ENCODE peak calls at places on chromosomes 7 and 10, in seven cellular contexts. N is right cardiac atrium, R is fibroblast of lung, K is neural progenitor cell, X is transverse colon, A is GM23248, Z is small intestine. S is an unnamed sample.

GRCh38 chr7:148286150-148286549 is 304.4 kb upstream of the C7orf33 start:
- DNase-seq in N (no peak), R (no peak), K (peak), X (no peak), A (peak), Z (peak), S (no peak)

GRCh38 chr7:29878081-29878688 is 71.9 kb downstream of the WIPF3 start:
- DNase-seq in N (peak), R (peak), K (no peak), X (no peak), A (peak), Z (peak), S (no peak)

GRCh38 chr10:18221123-18221522 is 80.9 kb downstream of the CACNB2 start:
- DNase-seq in N (no peak), R (no peak), K (no peak), X (no peak), A (peak), Z (no peak), S (no peak)

GRCh38 chr7:55570218-55570873 is 2.0 kb downstream of the VOPP1 start:
- DNase-seq in N (no peak), R (no peak), K (no peak), X (no peak), A (peak), Z (no peak), S (no peak)

GRCh38 chr7:100568936-100569844 is 4.5 kb downstream of the SAP25 start:
- DNase-seq in N (peak), R (no peak), K (peak), X (peak), A (peak), Z (peak), S (peak)

GRCh38 chr10:60654813-60655464 is 123.3 kb upstream of the CDK1 start:
- DNase-seq in N (no peak), R (peak), K (no peak), X (no peak), A (peak), Z (no peak), S (no peak)

GRCh38 chr10:9010093-9010492 is 955.6 kb downstream of the GATA3 start:
- DNase-seq in N (no peak), R (peak), K (no peak), X (no peak), A (no peak), Z (no peak), S (no peak)

GRCh38 chr7:102101111-102101551 is 185.5 kb upstream of the SH2B2 start:
- DNase-seq in N (no peak), R (no peak), K (no peak), X (no peak), A (no peak), Z (no peak), S (no peak)

GRCh38 chr10:133411523-133412380 is 12.7 kb downstream of the SPRN start:
- DNase-seq in N (no peak), R (no peak), K (no peak), X (no peak), A (no peak), Z (no peak), S (no peak)

GRCh38 chr10:52908483-52908882 is 135.9 kb upstream of the MBL2 start:
- DNase-seq in N (no peak), R (no peak), K (no peak), X (no peak), A (no peak), Z (no peak), S (no peak)

GRCh38 chr7:90749774-90750173 is 153.7 kb downstream of the CDK14 start:
- DNase-seq in N (no peak), R (peak), K (no peak), X (no peak), A (no peak), Z (peak), S (no peak)

GRCh38 chr7:14937580-14937979 is 35.0 kb upstream of the DGKB start:
- DNase-seq in N (no peak), R (no peak), K (no peak), X (no peak), A (no peak), Z (no peak), S (no peak)
- H3K27ac ChIP-seq in N (no peak), R (no peak), K (no peak), X (no peak), A (no peak), Z (no peak), S (no peak)

GRCh38 chr10:113583561-113583960 is 30.7 kb downstream of the HABP2 start:
- DNase-seq in N (no peak), R (no peak), K (no peak), X (no peak), A (no peak), Z (no peak), S (no peak)
- H3K27ac ChIP-seq in N (no peak), R (no peak), K (no peak), X (no peak), A (no peak), Z (no peak), S (no peak)

DNA sequence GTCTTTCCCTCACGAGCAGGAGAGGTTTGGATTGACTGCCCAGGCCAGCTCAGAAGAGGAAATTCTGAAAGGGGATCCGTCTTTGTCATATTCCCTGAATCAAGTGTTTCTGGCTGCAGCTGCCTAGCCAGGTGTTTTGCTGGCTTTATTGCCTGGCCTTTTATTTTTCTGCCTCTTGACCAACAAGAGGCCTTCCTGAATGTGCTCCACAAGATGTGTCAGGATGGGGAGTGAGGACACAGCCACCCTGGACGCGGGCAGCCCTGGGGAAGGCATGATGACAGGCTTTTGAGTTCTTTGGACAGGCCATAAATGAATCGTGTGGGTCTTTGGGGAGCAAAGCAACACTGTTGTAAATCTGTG is 163.6 kb downstream of the CAMK1D start:
- DNase-seq in N (no peak), R (no peak), K (no peak), X (no peak), A (no peak), Z (no peak), S (no peak)
- H3K27ac ChIP-seq in N (no peak), R (no peak), K (peak), X (no peak), A (no peak), Z (no peak), S (no peak)

GRCh38 chr10:89591111-89591795 is 53.8 kb downstream of the PANK1 start:
- DNase-seq in N (peak), R (no peak), K (no peak), X (no peak), A (peak), Z (no peak), S (no peak)
- H3K27ac ChIP-seq in N (peak), R (peak), K (peak), X (no peak), A (no peak), Z (no peak), S (no peak)

GRCh38 chr7:107034553-107034952 is 10.0 kb upstream of the PRKAR2B start:
- DNase-seq in N (no peak), R (no peak), K (no peak), X (no peak), A (no peak), Z (no peak), S (no peak)
- H3K27ac ChIP-seq in N (no peak), R (no peak), K (no peak), X (no peak), A (no peak), Z (no peak), S (no peak)

DNA sequence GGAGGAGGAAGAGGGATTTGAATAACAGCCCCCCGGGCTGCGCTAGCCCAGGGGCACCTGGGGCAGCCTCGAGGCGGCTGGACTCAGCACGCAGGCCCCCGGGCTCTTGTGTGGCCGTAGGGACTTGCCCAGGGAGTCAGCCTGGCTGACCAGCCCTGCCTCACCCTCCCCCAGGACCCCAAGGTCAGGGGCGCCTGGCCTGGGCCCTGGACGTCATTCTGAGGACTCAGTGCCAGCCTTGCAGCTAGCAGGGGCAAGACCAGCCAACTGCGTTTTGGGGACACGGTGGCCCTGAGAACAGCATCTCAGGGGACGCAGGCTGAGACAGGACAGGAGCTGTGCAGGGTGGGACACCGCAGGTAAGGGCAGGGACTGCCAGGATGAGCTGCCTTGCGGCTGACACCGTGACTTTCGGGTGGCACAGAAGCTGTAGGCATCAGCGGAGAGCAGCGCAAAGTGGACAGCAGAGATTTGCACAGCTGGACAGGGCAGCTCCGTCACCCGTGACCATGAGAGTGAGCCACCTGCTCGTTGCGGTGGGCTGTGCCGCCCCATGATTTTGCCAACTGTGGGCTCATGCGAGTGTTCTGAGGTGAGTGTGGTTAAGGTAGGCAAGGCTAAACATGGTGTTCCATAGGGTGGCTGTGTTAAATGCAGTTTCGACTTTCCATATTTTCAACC is 48.1 kb upstream of the UBE3C start:
- DNase-seq in N (no peak), R (no peak), K (no peak), X (no peak), A (no peak), Z (no peak), S (no peak)
- H3K27ac ChIP-seq in N (no peak), R (no peak), K (no peak), X (no peak), A (no peak), Z (no peak), S (no peak)

GRCh38 chr10:124724279-124725027 is 19.7 kb downstream of the FAM53B start:
- DNase-seq in N (peak), R (no peak), K (no peak), X (peak), A (no peak), Z (peak), S (no peak)
- H3K27ac ChIP-seq in N (peak), R (no peak), K (no peak), X (peak), A (no peak), Z (peak), S (peak)

GRCh38 chr7:21746949-21747348 is 198.8 kb downstream of the CDCA7L start:
- DNase-seq in N (no peak), R (no peak), K (no peak), X (no peak), A (no peak), Z (no peak), S (no peak)
- H3K27ac ChIP-seq in N (no peak), R (no peak), K (no peak), X (no peak), A (no peak), Z (no peak), S (no peak)